ENCODE peak calls at places on chromosomes 5 and 9, in seven cellular contexts. F is body of pancreas, H is mammary epithelial cell, L is left ventricle myocardium inferior, A is fibroblast of lung, M is GM20000, E is HFF-Myc. Z is an unnamed sample.

GRCh38 chr5:41763096-41763495 is 107.1 kb downstream of the OXCT1 start:
- DNase-seq in F (no peak), H (peak), L (no peak), A (peak), M (no peak), E (no peak), Z (no peak)

GRCh38 chr9:123401879-123402513 is 46.0 kb downstream of the CRB2 start:
- DNase-seq in F (no peak), H (peak), L (no peak), A (peak), M (peak), E (peak), Z (no peak)

GRCh38 chr5:179605026-179605833 is 18.2 kb downstream of the HNRNPH1 start:
- DNase-seq in F (no peak), H (no peak), L (no peak), A (peak), M (no peak), E (no peak), Z (no peak)

GRCh38 chr9:105132576-105132975 is 111.9 kb upstream of the SLC44A1 start:
- DNase-seq in F (no peak), H (no peak), L (no peak), A (peak), M (no peak), E (no peak), Z (no peak)

GRCh38 chr5:100761192-100761591 is 141.9 kb downstream of the ST8SIA4 start:
- DNase-seq in F (no peak), H (no peak), L (no peak), A (peak), M (no peak), E (no peak), Z (no peak)

GRCh38 chr5:37709020-37709419 is 130.8 kb downstream of the GDNF start:
- DNase-seq in F (no peak), H (no peak), L (no peak), A (no peak), M (no peak), E (no peak), Z (no peak)

GRCh38 chr9:113682297-113682771 is 193.8 kb upstream of the ZNF618 start:
- DNase-seq in F (peak), H (peak), L (peak), A (peak), M (peak), E (peak), Z (no peak)

GRCh38 chr9:78865757-78866156 is 568.8 kb downstream of the PSAT1 start:
- DNase-seq in F (no peak), H (no peak), L (no peak), A (no peak), M (no peak), E (no peak), Z (no peak)

GRCh38 chr9:131395027-131395744 is 1.3 kb downstream of the PRRC2B start:
- DNase-seq in F (peak), H (peak), L (no peak), A (no peak), M (peak), E (no peak), Z (peak)

GRCh38 chr9:32533338-32533737 is 7.3 kb upstream of the RIGI start:
- DNase-seq in F (no peak), H (no peak), L (no peak), A (no peak), M (no peak), E (no peak), Z (no peak)

GRCh38 chr5:154857091-154857533 is 1.3 kb upstream of the CNOT8 start:
- DNase-seq in F (no peak), H (no peak), L (peak), A (no peak), M (peak), E (no peak), Z (no peak)
- TF ChIP-seq CTCF in F (no peak), H (no peak), L (no peak), A (no peak), M (no peak), E (no peak), Z (no peak)

DNA sequence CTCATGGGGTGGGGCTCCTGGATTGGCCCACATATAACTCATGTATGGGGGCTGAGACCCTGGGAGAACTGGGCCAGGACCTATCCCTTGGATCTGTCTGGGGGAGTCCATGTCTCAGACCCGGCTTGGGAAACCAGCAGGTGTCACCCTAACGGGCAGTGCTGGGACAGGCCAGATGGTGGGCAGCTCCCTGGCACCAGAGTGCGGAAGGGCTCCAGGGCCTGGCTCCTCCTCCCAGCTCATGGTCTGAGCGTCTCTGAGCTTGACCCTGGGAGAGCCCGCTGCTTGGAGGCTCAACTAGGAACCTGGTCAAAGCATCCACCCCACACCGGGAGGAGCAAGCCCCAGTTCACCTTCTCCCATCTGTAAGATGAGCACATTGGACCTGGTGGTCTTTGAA is 15.5 kb upstream of the NCS1 start:
- DNase-seq in F (peak), H (no peak), L (no peak), A (no peak), M (no peak), E (no peak), Z (no peak)
- TF ChIP-seq CTCF in F (peak), H (peak), L (no peak), A (no peak), M (no peak), E (peak), Z (no peak)

GRCh38 chr5:135210286-135211055 is 176.4 kb upstream of the PITX1 start:
- DNase-seq in F (no peak), H (no peak), L (no peak), A (no peak), M (no peak), E (no peak), Z (no peak)
- TF ChIP-seq CTCF in F (no peak), H (no peak), L (no peak), A (no peak), M (no peak), E (no peak), Z (no peak)

GRCh38 chr9:18396102-18396728 is 77.7 kb upstream of the ADAMTSL1 start:
- DNase-seq in F (no peak), H (no peak), L (no peak), A (peak), M (no peak), E (no peak), Z (no peak)
- TF ChIP-seq CTCF in F (no peak), H (peak), L (no peak), A (no peak), M (no peak), E (peak), Z (no peak)

DNA sequence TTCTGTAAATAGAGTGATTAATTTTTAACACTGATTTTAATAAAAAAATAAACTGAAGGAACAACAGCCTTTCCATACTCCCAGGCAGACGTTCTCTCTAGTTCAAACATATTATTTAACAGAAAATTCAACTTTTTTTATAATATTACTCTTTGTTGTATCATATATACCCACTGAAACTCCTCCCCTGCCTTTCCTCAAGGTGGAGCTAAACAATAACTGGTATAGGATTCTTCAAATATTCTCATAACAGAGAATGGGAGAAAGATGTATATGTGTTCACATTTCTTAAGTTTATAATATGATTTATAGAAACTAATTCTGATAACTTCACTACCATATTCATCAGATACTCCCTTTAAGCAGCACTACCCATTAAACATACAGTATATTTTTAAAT is 83.4 kb downstream of the CYLC2 start:
- DNase-seq in F (no peak), H (no peak), L (no peak), A (no peak), M (no peak), E (no peak), Z (no peak)
- TF ChIP-seq CTCF in F (no peak), H (no peak), L (no peak), A (no peak), M (no peak), E (no peak), Z (no peak)

GRCh38 chr9:127300886-127301447 is 36.4 kb downstream of the GARNL3 start:
- DNase-seq in F (no peak), H (no peak), L (no peak), A (no peak), M (no peak), E (no peak), Z (no peak)
- TF ChIP-seq CTCF in F (no peak), H (no peak), L (no peak), A (no peak), M (no peak), E (no peak), Z (no peak)

GRCh38 chr9:125950880-125951471 is 203.8 kb downstream of the PBX3 start:
- DNase-seq in F (no peak), H (no peak), L (no peak), A (no peak), M (no peak), E (no peak), Z (no peak)
- TF ChIP-seq CTCF in F (no peak), H (no peak), L (no peak), A (no peak), M (no peak), E (no peak), Z (no peak)

GRCh38 chr5:138180183-138180782 is 1.4 kb downstream of the KIF20A start:
- DNase-seq in F (no peak), H (peak), L (no peak), A (peak), M (peak), E (peak), Z (no peak)
- TF ChIP-seq CTCF in F (no peak), H (peak), L (peak), A (peak), M (peak), E (peak), Z (peak)

GRCh38 chr9:5073701-5074100 is 88.6 kb downstream of the JAK2 start:
- DNase-seq in F (no peak), H (no peak), L (no peak), A (no peak), M (no peak), E (no peak), Z (no peak)
- TF ChIP-seq CTCF in F (no peak), H (no peak), L (no peak), A (no peak), M (no peak), E (no peak), Z (no peak)

DNA sequence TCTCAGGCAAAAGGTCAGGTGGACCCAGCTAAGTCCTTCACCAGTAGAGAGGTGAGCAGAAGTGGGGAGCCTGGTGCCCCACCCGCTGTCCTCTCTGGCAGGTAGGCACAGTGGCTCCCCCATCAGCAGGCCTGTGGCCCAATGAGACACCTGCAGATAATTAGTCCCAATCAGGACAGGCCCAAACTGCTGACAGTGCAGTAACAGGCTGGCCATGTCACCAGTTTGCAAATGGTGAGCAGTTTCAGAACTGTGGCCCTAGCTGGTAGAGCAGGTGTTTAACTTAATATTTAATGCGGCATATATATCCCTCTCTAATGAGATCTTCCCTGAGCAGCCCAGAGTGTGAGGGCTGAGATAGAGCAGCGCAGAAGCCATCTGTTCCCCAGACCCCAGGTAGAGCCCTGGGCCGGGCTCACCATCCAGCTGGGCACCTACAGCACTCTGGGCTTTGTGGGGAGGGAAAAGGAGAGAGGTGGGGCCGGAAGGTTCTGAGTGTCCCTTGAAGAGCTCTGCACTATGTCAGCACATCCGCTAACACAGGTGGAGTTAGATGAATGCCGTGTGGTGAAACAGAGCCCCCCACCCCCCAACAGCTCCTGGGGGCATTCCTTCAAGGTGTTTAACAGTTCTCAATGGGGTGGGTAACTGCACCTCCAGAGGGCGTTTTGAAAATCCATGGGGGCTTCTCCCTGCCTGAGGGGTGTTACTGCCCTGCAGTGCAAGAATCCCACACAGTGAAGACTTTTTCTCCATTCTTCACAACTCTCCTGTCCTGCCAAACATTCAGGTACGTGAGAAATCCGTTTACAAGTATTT is 120.5 kb downstream of the PAX5 start:
- DNase-seq in F (no peak), H (no peak), L (no peak), A (no peak), M (no peak), E (no peak), Z (no peak)
- TF ChIP-seq CTCF in F (no peak), H (no peak), L (no peak), A (no peak), M (no peak), E (peak), Z (no peak)

Z was measured in CD14-positive monocyte.